ENCODE peak calls at places on chromosomes 13 and 19, in ten cellular contexts. X is globus pallidus; S is activated CD8-positive, alpha-beta memory T cell treated with anti-CD3 and anti-CD28 coated beads, Interleukin-2, amount 10 ng/mL, durations not matched to agents 7 days and 5 days; A is GDM1; H is EH; W is mammary epithelial cell; L is endothelial cell; D is HAP-1; P is sciatic nerve; J is right cardiac atrium. M is an unnamed sample.

GRCh38 chr13:36685912-36686311 is 12.1 kb downstream of the SERTM1 start:
- DNase-seq in X (no peak), S (no peak), A (no peak), H (peak; percentile 21), W (peak; percentile 47), L (no peak), D (no peak), P (no peak), J (no peak), M (peak; percentile 56)

GRCh38 chr19:3503036-3503572 is 2.6 kb upstream of the DOHH start:
- DNase-seq in X (no peak), S (no peak), A (no peak), H (peak; percentile 24), W (no peak), L (no peak), D (no peak), P (no peak), J (no peak), M (no peak)

GRCh38 chr13:98880673-98881072 is 97.2 kb downstream of the DOCK9 start:
- DNase-seq in X (no peak), S (no peak), A (no peak), H (no peak), W (no peak), L (no peak), D (no peak), P (no peak), J (no peak), M (no peak)

GRCh38 chr13:66430266-66430665 is 799.9 kb downstream of the PCDH9 start:
- DNase-seq in X (no peak), S (no peak), A (no peak), H (no peak), W (no peak), L (no peak), D (no peak), P (no peak), J (no peak), M (no peak)

GRCh38 chr13:103539265-103539664 is 473.0 kb upstream of the SLC10A2 start:
- DNase-seq in X (peak; percentile 24), S (no peak), A (no peak), H (no peak), W (no peak), L (peak; percentile 5), D (no peak), P (no peak), J (no peak), M (no peak)

GRCh38 chr19:43936219-43936618 is 1.1 kb upstream of the ZNF45 start:
- DNase-seq in X (no peak), S (no peak), A (no peak), H (no peak), W (peak; percentile 11), L (no peak), D (no peak), P (no peak), J (no peak), M (no peak)

GRCh38 chr19:57803594-57804325 is 11.0 kb downstream of the ZNF552 start:
- DNase-seq in X (no peak), S (no peak), A (peak; percentile 12), H (peak; percentile 95), W (peak; percentile 67), L (peak; percentile 53), D (no peak), P (no peak), J (peak; percentile 65), M (peak; percentile 76)

GRCh38 chr19:48636859-48637448 is at the start of gene DBP:
- DNase-seq in X (no peak), S (no peak), A (peak; percentile 52), H (peak; percentile 54), W (no peak), L (no peak), D (no peak), P (peak; percentile 83), J (peak; percentile 87), M (peak; percentile 92)

GRCh38 chr13:109700176-109700575 is 86.2 kb downstream of the IRS2 start:
- DNase-seq in X (peak; percentile 68), S (no peak), A (peak; percentile 99), H (peak; percentile 28), W (peak; percentile 54), L (peak; percentile 80), D (no peak), P (peak; percentile 78), J (peak; percentile 91), M (no peak)

GRCh38 chr13:44078806-44079378 is 199.2 kb downstream of the LACC1 start:
- DNase-seq in X (no peak), S (no peak), A (no peak), H (no peak), W (no peak), L (no peak), D (peak; percentile 65), P (no peak), J (no peak), M (no peak)

GRCh38 chr19:15166700-15167099 is 34.1 kb downstream of the NOTCH3 start:
- DNase-seq in X (no peak), S (no peak), A (no peak), H (peak; percentile 40), W (no peak), L (no peak), D (no peak), P (no peak), J (no peak), M (peak; percentile 86)

GRCh38 chr13:20125129-20125782 is 35.6 kb downstream of the GJA3 start:
- DNase-seq in X (peak; percentile 80), S (no peak), A (no peak), H (peak; percentile 76), W (peak; percentile 62), L (no peak), D (no peak), P (no peak), J (no peak), M (peak; percentile 90)

GRCh38 chr19:31254611-31255010 is 94.6 kb downstream of the TSHZ3 start:
- DNase-seq in X (no peak), S (peak; percentile 28), A (no peak), H (no peak), W (no peak), L (no peak), D (no peak), P (no peak), J (no peak), M (no peak)

GRCh38 chr13:91014696-91015095 is 332.8 kb upstream of the MIR17HG start:
- DNase-seq in X (peak; percentile 4), S (no peak), A (no peak), H (no peak), W (no peak), L (no peak), D (no peak), P (no peak), J (no peak), M (no peak)

GRCh38 chr13:100694722-100695644 is 20.4 kb upstream of the TMTC4 start:
- DNase-seq in X (peak; percentile 55), S (no peak), A (no peak), H (peak; percentile 58), W (peak; percentile 14), L (peak; percentile 71), D (peak; percentile 72), P (no peak), J (no peak), M (peak; percentile 96)

GRCh38 chr13:107291875-107292274 is 723.9 kb upstream of the ARGLU1 start:
- DNase-seq in X (no peak), S (no peak), A (no peak), H (no peak), W (no peak), L (no peak), D (no peak), P (no peak), J (no peak), M (no peak)

GRCh38 chr13:43662976-43663375 is 123.8 kb downstream of the ENOX1 start:
- DNase-seq in X (no peak), S (no peak), A (no peak), H (no peak), W (no peak), L (no peak), D (no peak), P (no peak), J (no peak), M (no peak)

GRCh38 chr13:47564041-47564440 is 437.0 kb downstream of the SUCLA2 start:
- DNase-seq in X (no peak), S (no peak), A (no peak), H (no peak), W (no peak), L (no peak), D (no peak), P (no peak), J (no peak), M (no peak)

GRCh38 chr19:40702337-40703012 is 12.0 kb upstream of the NUMBL start:
- DNase-seq in X (no peak), S (no peak), A (no peak), H (peak; percentile 21), W (no peak), L (peak; percentile 67), D (peak; percentile 48), P (no peak), J (peak; percentile 84), M (no peak)

GRCh38 chr13:102651392-102651791 is 43.5 kb downstream of the METTL21C start:
- DNase-seq in X (no peak), S (no peak), A (no peak), H (peak; percentile 59), W (peak; percentile 5), L (no peak), D (no peak), P (no peak), J (no peak), M (peak; percentile 55)

GRCh38 chr13:20405691-20406090 is 120.0 kb downstream of the CRYL1 start:
- DNase-seq in X (no peak), S (no peak), A (no peak), H (no peak), W (no peak), L (no peak), D (no peak), P (peak; percentile 48), J (no peak), M (no peak)

GRCh38 chr13:21620858-21621257 is 16.9 kb upstream of the MICU2 start:
- DNase-seq in X (no peak), S (no peak), A (no peak), H (no peak), W (no peak), L (no peak), D (no peak), P (no peak), J (no peak), M (no peak)

GRCh38 chr13:93721483-93721882 is 494.9 kb downstream of the GPC6 start:
- DNase-seq in X (no peak), S (no peak), A (no peak), H (no peak), W (no peak), L (no peak), D (no peak), P (no peak), J (no peak), M (no peak)

GRCh38 chr19:43699506-43700367 is 16.1 kb upstream of the IRGC start:
- DNase-seq in X (no peak), S (no peak), A (no peak), H (peak; percentile 46), W (no peak), L (peak; percentile 36), D (no peak), P (peak; percentile 63), J (peak; percentile 77), M (peak; percentile 56)

GRCh38 chr19:39156230-39156890 is 30.8 kb downstream of the PAK4 start:
- DNase-seq in X (no peak), S (no peak), A (no peak), H (peak; percentile 26), W (peak; percentile 15), L (no peak), D (no peak), P (no peak), J (no peak), M (peak; percentile 95)

GRCh38 chr19:38093154-38093553 is 130.9 kb downstream of the DPF1 start:
- DNase-seq in X (no peak), S (no peak), A (no peak), H (no peak), W (no peak), L (no peak), D (no peak), P (no peak), J (no peak), M (no peak)